ENCODE peak calls at places on chromosome X, in eight cellular contexts. Y is CD8-positive, alpha-beta T cell; A is AG09309; D is A549; P is heart left ventricle; T is mammary epithelial cell; W is AG04450; I is brain microvascular endothelial cell. R is an unnamed sample.

GRCh38 chrX:139287155-139287924 is 243.2 kb upstream of the F9 start:
- DNase-seq in Y (no peak), A (no peak), D (no peak), P (no peak), T (no peak), W (no peak), I (no peak), R (no peak)

GRCh38 chrX:24676403-24677024 is 17.2 kb upstream of the POLA1 start:
- DNase-seq in Y (no peak), A (no peak), D (peak), P (no peak), T (no peak), W (no peak), I (no peak), R (no peak)

GRCh38 chrX:48715066-48715465 is 18.5 kb downstream of the SUV39H1 start:
- DNase-seq in Y (no peak), A (no peak), D (no peak), P (no peak), T (peak), W (no peak), I (peak), R (no peak)

GRCh38 chrX:132092439-132093065 is 35.3 kb downstream of the FRMD7 start:
- DNase-seq in Y (peak), A (peak), D (peak), P (peak), T (peak), W (peak), I (peak), R (peak)

GRCh38 chrX:43349363-43349762 is 306.7 kb upstream of the MAOA start:
- DNase-seq in Y (peak), A (no peak), D (peak), P (no peak), T (peak), W (no peak), I (peak), R (no peak)

GRCh38 chrX:40262641-40263560 is 165.1 kb upstream of the BCOR start:
- DNase-seq in Y (no peak), A (no peak), D (no peak), P (no peak), T (peak), W (no peak), I (peak), R (no peak)

GRCh38 chrX:119502727-119503483 is 34.7 kb downstream of the SLC25A5 start:
- DNase-seq in Y (no peak), A (no peak), D (peak), P (no peak), T (peak), W (no peak), I (peak), R (no peak)

GRCh38 chrX:19863237-19864223 is 23.9 kb downstream of the SH3KBP1 start:
- DNase-seq in Y (no peak), A (no peak), D (no peak), P (no peak), T (no peak), W (no peak), I (no peak), R (no peak)

GRCh38 chrX:46407753-46408130 is 137.5 kb downstream of the ZNF674 start:
- DNase-seq in Y (no peak), A (peak), D (no peak), P (no peak), T (no peak), W (no peak), I (no peak), R (no peak)

GRCh38 chrX:84046403-84046984 is 141.5 kb downstream of the RPS6KA6 start:
- DNase-seq in Y (no peak), A (no peak), D (peak), P (no peak), T (peak), W (no peak), I (no peak), R (peak)

GRCh38 chrX:144732588-144732987 is 514.7 kb upstream of the SPANXN1 start:
- DNase-seq in Y (no peak), A (no peak), D (no peak), P (no peak), T (peak), W (no peak), I (no peak), R (no peak)

GRCh38 chrX:97089116-97089515 is 205.4 kb downstream of the RPA4 start:
- DNase-seq in Y (no peak), A (no peak), D (no peak), P (no peak), T (no peak), W (no peak), I (no peak), R (no peak)

GRCh38 chrX:40095588-40096394 is 2.0 kb downstream of the BCOR start:
- DNase-seq in Y (no peak), A (no peak), D (no peak), P (peak), T (peak), W (no peak), I (no peak), R (no peak)

GRCh38 chrX:29040160-29040559 is 452.9 kb downstream of the IL1RAPL1 start:
- DNase-seq in Y (no peak), A (no peak), D (no peak), P (no peak), T (no peak), W (no peak), I (no peak), R (no peak)

GRCh38 chrX:51608766-51609165 is 9.9 kb downstream of the CENPVL3 start:
- DNase-seq in Y (no peak), A (no peak), D (no peak), P (no peak), T (no peak), W (no peak), I (peak), R (no peak)

GRCh38 chrX:4547218-4547836 is 833.9 kb upstream of the PRKX start:
- DNase-seq in Y (peak), A (peak), D (peak), P (no peak), T (peak), W (no peak), I (peak), R (no peak)

GRCh38 chrX:8760021-8760420 is 28.1 kb upstream of the ANOS1 start:
- DNase-seq in Y (no peak), A (no peak), D (no peak), P (no peak), T (peak), W (no peak), I (no peak), R (no peak)

GRCh38 chrX:93538575-93538974 is 134.8 kb downstream of the NAP1L3 start:
- DNase-seq in Y (no peak), A (no peak), D (peak), P (no peak), T (no peak), W (no peak), I (no peak), R (no peak)

GRCh38 chrX:129013574-129013973 is 509.7 kb downstream of the SMARCA1 start:
- DNase-seq in Y (no peak), A (no peak), D (no peak), P (no peak), T (no peak), W (no peak), I (no peak), R (no peak)

GRCh38 chrX:16589211-16589610 is 60.7 kb upstream of the S100G start:
- DNase-seq in Y (no peak), A (peak), D (no peak), P (no peak), T (peak), W (no peak), I (peak), R (no peak)

GRCh38 chrX:97897998-97898397 is 1014.3 kb downstream of the RPA4 start:
- DNase-seq in Y (no peak), A (no peak), D (no peak), P (no peak), T (no peak), W (no peak), I (no peak), R (no peak)

GRCh38 chrX:15769300-15769954 is 20.9 kb upstream of the ZRSR2 start:
- DNase-seq in Y (no peak), A (no peak), D (no peak), P (no peak), T (no peak), W (no peak), I (no peak), R (no peak)

GRCh38 chrX:16739574-16739973 is 20.2 kb downstream of the SYAP1 start:
- DNase-seq in Y (no peak), A (peak), D (no peak), P (no peak), T (no peak), W (no peak), I (no peak), R (no peak)

GRCh38 chrX:3651272-3651671 is 62.2 kb downstream of the PRKX start:
- DNase-seq in Y (no peak), A (no peak), D (no peak), P (no peak), T (peak), W (no peak), I (peak), R (no peak)

GRCh38 chrX:128294198-128294597 is 242.0 kb upstream of the ACTRT1 start:
- DNase-seq in Y (no peak), A (no peak), D (no peak), P (no peak), T (no peak), W (no peak), I (no peak), R (no peak)

GRCh38 chrX:17082831-17083230 is 136.4 kb downstream of the REPS2 start:
- DNase-seq in Y (no peak), A (no peak), D (peak), P (no peak), T (peak), W (no peak), I (no peak), R (no peak)

GRCh38 chrX:154399527-154400368 is 1.6 kb downstream of the RPL10 start:
- DNase-seq in Y (no peak), A (no peak), D (no peak), P (no peak), T (no peak), W (no peak), I (no peak), R (no peak)

GRCh38 chrX:97597954-97598353 is 714.2 kb downstream of the RPA4 start:
- DNase-seq in Y (no peak), A (no peak), D (no peak), P (no peak), T (no peak), W (no peak), I (no peak), R (no peak)

GRCh38 chrX:140983730-140984129 is 18.7 kb upstream of the SPANXB1 start:
- DNase-seq in Y (no peak), A (no peak), D (no peak), P (no peak), T (no peak), W (no peak), I (no peak), R (no peak)

GRCh38 chrX:103722505-103722904 is 11.8 kb downstream of the TMEM31 start:
- DNase-seq in Y (no peak), A (no peak), D (no peak), P (no peak), T (peak), W (peak), I (peak), R (no peak)

GRCh38 chrX:69027181-69028005 is 137.9 kb downstream of the PJA1 start:
- DNase-seq in Y (no peak), A (no peak), D (no peak), P (no peak), T (peak), W (peak), I (peak), R (peak)

GRCh38 chrX:131366387-131366786 is 77.3 kb upstream of the IGSF1 start:
- DNase-seq in Y (no peak), A (no peak), D (peak), P (no peak), T (no peak), W (no peak), I (no peak), R (no peak)

GRCh38 chrX:136318895-136319597 is 18.3 kb downstream of the ADGRG4 start:
- DNase-seq in Y (no peak), A (no peak), D (no peak), P (no peak), T (no peak), W (no peak), I (no peak), R (no peak)
- TF ChIP-seq CTCF in Y (no peak), A (no peak), D (no peak), P (no peak), T (no peak), W (no peak), I (no peak), R (no peak)

DNA sequence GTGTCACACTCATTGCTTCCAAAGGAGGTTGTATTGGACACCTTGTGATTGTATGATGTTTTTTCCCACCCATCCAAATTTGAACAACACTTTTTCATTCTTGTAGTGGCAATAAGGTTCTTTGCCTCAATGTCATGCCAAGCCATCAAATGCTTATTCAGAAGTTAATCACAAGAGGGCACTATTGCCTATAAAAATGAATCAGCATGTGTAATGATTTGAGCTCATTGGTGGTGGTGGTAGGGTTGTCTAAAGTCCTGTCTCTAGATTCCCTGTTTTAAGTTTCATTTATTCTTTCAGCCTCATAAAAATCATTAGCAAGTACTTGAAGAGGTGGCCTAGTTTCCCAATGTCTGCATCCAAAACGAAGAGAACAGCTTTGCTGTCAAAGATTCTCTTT is 37.0 kb downstream of the IRS4 start:
- DNase-seq in Y (no peak), A (no peak), D (peak), P (no peak), T (peak), W (no peak), I (peak), R (peak)
- H3K4me3 ChIP-seq in Y (no peak), A (no peak), D (no peak), P (no peak), T (no peak), W (no peak), I (no peak), R (no peak)

GRCh38 chrX:77119706-77120105 is 327.5 kb upstream of the FGF16 start:
- DNase-seq in Y (no peak), A (no peak), D (no peak), P (no peak), T (no peak), W (no peak), I (no peak), R (no peak)

GRCh38 chrX:77118686-77119085 is 328.5 kb upstream of the FGF16 start:
- DNase-seq in Y (no peak), A (no peak), D (no peak), P (no peak), T (no peak), W (no peak), I (no peak), R (no peak)

DNA sequence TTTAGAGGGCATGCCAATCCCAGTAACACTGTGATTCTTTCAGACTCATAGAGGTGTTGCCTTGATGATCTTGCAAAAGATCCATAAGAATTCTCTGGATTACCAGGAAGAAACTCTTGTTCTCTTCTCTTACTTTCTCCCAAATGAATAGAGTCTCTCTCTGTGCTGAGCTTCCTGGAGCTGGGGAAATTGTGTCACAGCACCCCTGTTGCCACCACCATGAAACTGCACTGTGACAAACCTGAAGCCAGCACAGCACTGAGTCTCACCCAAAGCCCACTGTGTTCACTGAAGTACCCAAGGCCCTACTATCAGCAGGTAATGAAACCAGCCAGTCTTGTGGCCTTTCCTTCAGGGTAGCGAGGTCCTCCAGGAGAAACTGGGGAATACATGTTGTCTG is 332.7 kb upstream of the FGF16 start:
- DNase-seq in Y (no peak), A (no peak), D (no peak), P (no peak), T (no peak), W (no peak), I (no peak), R (no peak)
- TF ChIP-seq CTCF in Y (no peak), A (no peak), D (no peak), P (no peak), T (no peak), W (no peak), I (no peak), R (no peak)

GRCh38 chrX:101080326-101080725 is 1.6 kb downstream of the TMEM35A start:
- DNase-seq in Y (no peak), A (no peak), D (no peak), P (no peak), T (no peak), W (no peak), I (no peak), R (no peak)

GRCh38 chrX:101081257-101081656 is 2.6 kb downstream of the TMEM35A start:
- DNase-seq in Y (no peak), A (no peak), D (no peak), P (no peak), T (no peak), W (no peak), I (no peak), R (no peak)

GRCh38 chrX:101079736-101080135 is 1.1 kb downstream of the TMEM35A start:
- DNase-seq in Y (no peak), A (no peak), D (no peak), P (no peak), T (no peak), W (no peak), I (no peak), R (no peak)

GRCh38 chrX:101078716-101079115 is at the start of gene TMEM35A:
- DNase-seq in Y (no peak), A (no peak), D (no peak), P (no peak), T (no peak), W (peak), I (peak), R (no peak)

GRCh38 chrX:101079223-101079622 is 544 bp downstream of the TMEM35A start:
- DNase-seq in Y (no peak), A (no peak), D (no peak), P (no peak), T (no peak), W (no peak), I (no peak), R (no peak)
- H3K4me3 ChIP-seq in Y (no peak), A (peak), D (no peak), P (no peak), T (no peak), W (peak), I (peak), R (peak)

DNA sequence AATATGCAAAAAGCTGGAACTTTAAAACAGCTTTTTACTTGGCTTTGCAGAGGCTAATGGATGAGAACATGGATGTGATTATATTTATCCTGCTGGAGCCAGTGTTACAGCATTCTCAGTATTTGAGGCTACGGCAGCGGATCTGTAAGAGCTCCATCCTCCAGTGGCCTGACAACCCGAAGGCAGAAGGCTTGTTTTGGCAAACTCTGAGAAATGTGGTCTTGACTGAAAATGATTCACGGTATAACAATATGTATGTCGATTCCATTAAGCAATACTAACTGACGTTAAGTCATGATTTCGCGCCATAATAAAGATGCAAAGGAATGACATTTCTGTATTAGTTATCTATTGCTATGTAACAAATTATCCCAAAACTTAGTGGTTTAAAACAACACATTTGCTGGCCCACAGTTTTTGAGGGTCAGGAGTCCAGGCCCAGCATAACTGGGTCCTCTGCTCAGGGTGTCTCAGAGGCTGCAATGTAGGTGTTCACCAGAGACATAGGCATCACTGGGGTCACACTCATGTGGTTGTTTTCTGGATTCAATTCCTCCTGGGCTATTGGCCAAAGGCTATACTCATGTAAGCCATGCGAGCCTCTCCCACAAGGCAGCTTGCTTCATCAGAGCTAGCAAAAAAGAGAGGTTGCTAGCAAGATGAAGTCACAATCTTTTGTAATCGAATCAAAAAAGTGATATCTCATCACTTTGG is 15.6 kb downstream of the TLR8 start:
- DNase-seq in Y (no peak), A (no peak), D (no peak), P (no peak), T (no peak), W (no peak), I (no peak), R (no peak)
- TF ChIP-seq CTCF in Y (no peak), A (no peak), D (no peak), P (no peak), T (no peak), W (no peak), I (no peak), R (no peak)

GRCh38 chrX:67723580-67724351 is 179.9 kb downstream of the AR start:
- DNase-seq in Y (no peak), A (no peak), D (no peak), P (no peak), T (no peak), W (no peak), I (no peak), R (no peak)
- H3K4me3 ChIP-seq in Y (no peak), A (no peak), D (no peak), P (no peak), T (no peak), W (no peak), I (no peak), R (no peak)

GRCh38 chrX:27622883-27623282 is 32.7 kb downstream of the DCAF8L2 start:
- DNase-seq in Y (no peak), A (no peak), D (no peak), P (no peak), T (no peak), W (no peak), I (no peak), R (no peak)

GRCh38 chrX:27619459-27619858 is 29.3 kb downstream of the DCAF8L2 start:
- DNase-seq in Y (no peak), A (no peak), D (no peak), P (no peak), T (no peak), W (no peak), I (no peak), R (no peak)

GRCh38 chrX:27619975-27620374 is 29.8 kb downstream of the DCAF8L2 start:
- DNase-seq in Y (no peak), A (no peak), D (no peak), P (no peak), T (peak), W (no peak), I (no peak), R (no peak)
- TF ChIP-seq CTCF in Y (no peak), A (no peak), D (peak), P (peak), T (peak), W (peak), I (peak), R (no peak)

DNA sequence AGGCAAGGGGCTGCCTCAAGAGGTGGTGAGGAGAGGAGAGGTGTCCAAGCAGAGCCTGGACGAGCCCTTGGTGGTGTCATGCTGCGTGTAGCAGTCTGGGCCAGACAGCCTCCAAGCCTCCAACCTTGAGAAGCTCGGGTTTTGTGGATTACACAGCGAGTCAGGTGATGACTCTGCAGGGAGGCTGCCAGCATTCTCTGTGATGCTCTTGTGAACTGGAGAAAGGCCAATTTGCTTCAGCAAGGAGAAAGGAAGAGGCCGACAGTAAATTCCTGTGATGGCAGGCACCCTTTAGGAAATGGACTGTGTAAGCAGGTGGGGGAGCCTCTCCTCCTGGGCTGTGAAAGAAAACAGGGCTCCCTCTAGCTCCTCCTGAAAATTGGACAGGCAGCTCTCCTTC is 36.0 kb upstream of the CD99L2 start:
- DNase-seq in Y (no peak), A (peak), D (peak), P (no peak), T (peak), W (no peak), I (peak), R (no peak)
- H3K4me3 ChIP-seq in Y (no peak), A (no peak), D (no peak), P (no peak), T (no peak), W (no peak), I (no peak), R (no peak)

GRCh38 chrX:143081231-143081630 is 55.5 kb downstream of the SPANXN4 start:
- DNase-seq in Y (no peak), A (no peak), D (no peak), P (no peak), T (no peak), W (no peak), I (no peak), R (no peak)
- TF ChIP-seq CTCF in Y (no peak), A (no peak), D (no peak), P (no peak), T (no peak), W (no peak), I (no peak), R (no peak)

R was measured in HFF-Myc.